ENCODE peak calls at places on chromosomes 12 and 14, in five cellular contexts. V is stimulated activated CD8-positive, alpha-beta memory T cell treated with anti-CD3 and anti-CD28 coated beads, Interleukin-4, amount 100 ng/mL, for 4 hours; K is heart right ventricle; M is activated T-helper 1 cell treated with Interleukin-2 at 50 U/mL for 16 hours; I is activated B cell treated with CpG ODN at 0.5 μM for 24 hours. Y is an unnamed sample.

GRCh38 chr12:55931780-55932545 is 1.0 kb downstream of the DGKA start:
- DNase-seq in M (no peak), K (peak; percentile 70), I (peak; percentile 44), V (no peak), Y (no peak)

GRCh38 chr14:22428681-22429315 is 160.2 kb downstream of the DAD1 start:
- DNase-seq in V (no peak), M (no peak), I (no peak), K (no peak), Y (no peak)

GRCh38 chr12:42027537-42027936 is 117.1 kb downstream of the GXYLT1 start:
- DNase-seq in M (no peak), K (no peak), V (no peak), I (no peak), Y (no peak)

GRCh38 chr12:108832208-108832607 is 25.2 kb downstream of the SSH1 start:
- DNase-seq in I (no peak), V (no peak), K (no peak), M (no peak), Y (no peak)

GRCh38 chr12:48037267-48037915 is 33.1 kb upstream of the COL2A1 start:
- DNase-seq in I (no peak), K (no peak), M (no peak), V (no peak), Y (no peak)

GRCh38 chr12:78916845-78917480 is 52.4 kb downstream of the SYT1 start:
- DNase-seq in M (no peak), I (no peak), V (no peak), K (no peak), Y (no peak)

GRCh38 chr12:1497161-1497560 is 97.2 kb downstream of the FBXL14 start:
- DNase-seq in I (no peak), K (no peak), V (no peak), M (no peak), Y (no peak)

GRCh38 chr14:95040723-95041476 is 116.4 kb downstream of the DICER1 start:
- DNase-seq in K (no peak), V (no peak), M (no peak), I (no peak), Y (no peak)

GRCh38 chr14:94312481-94313246 is 10.5 kb downstream of the SERPINA6 start:
- DNase-seq in V (no peak), K (no peak), M (no peak), I (no peak), Y (no peak)

GRCh38 chr14:21385170-21385904 is 1.5 kb upstream of the SUPT16H start:
- DNase-seq in M (no peak), V (no peak), K (no peak), I (no peak), Y (no peak)

GRCh38 chr12:112852810-112853209 is 54.0 kb upstream of the OAS1 start:
- DNase-seq in V (no peak), K (no peak), M (no peak), I (no peak), Y (no peak)

Y was measured in T-helper 22 cell.